ENCODE peak calls at places on chromosomes 5 and 9, in ten cellular contexts. K, S, I, E, J, O, Z, U, P and D are unnamed samples.

GRCh38 chr9:120931278-120932085 is 4.9 kb upstream of the TRAF1 start:
- DNase-seq in K (peak; percentile 22), S (no peak), I (no peak), E (no peak), J (no peak), O (no peak), Z (no peak), U (no peak), P (peak; percentile 93), D (no peak)

GRCh38 chr9:75083188-75083976 is 4.6 kb downstream of the NMRK1 start:
- DNase-seq in K (peak; percentile 62), S (peak; percentile 17), I (peak; percentile 55), E (no peak), J (peak; percentile 71), O (peak; percentile 74), Z (no peak), U (no peak), P (no peak), D (no peak)

GRCh38 chr5:132704875-132705274 is 31.1 kb downstream of the IL4 start:
- DNase-seq in K (no peak), S (no peak), I (no peak), E (no peak), J (no peak), O (no peak), Z (no peak), U (no peak), P (no peak), D (no peak)

GRCh38 chr9:123649909-123650308 is 280.0 kb downstream of the DENND1A start:
- DNase-seq in K (no peak), S (no peak), I (no peak), E (no peak), J (no peak), O (no peak), Z (no peak), U (no peak), P (no peak), D (no peak)

GRCh38 chr5:173768267-173768806 is 119.8 kb upstream of the CPEB4 start:
- DNase-seq in K (no peak), S (no peak), I (no peak), E (no peak), J (no peak), O (no peak), Z (no peak), U (no peak), P (no peak), D (no peak)

GRCh38 chr5:63262191-63262981 is 683.8 kb downstream of the LRRC70 start:
- DNase-seq in K (no peak), S (no peak), I (no peak), E (no peak), J (no peak), O (no peak), Z (no peak), U (no peak), P (no peak), D (no peak)

GRCh38 chr9:93061791-93062299 is 3.3 kb downstream of the SUSD3 start:
- DNase-seq in K (peak; percentile 48), S (no peak), I (peak; percentile 59), E (no peak), J (peak; percentile 74), O (peak; percentile 92), Z (no peak), U (no peak), P (peak; percentile 45), D (no peak)

GRCh38 chr5:59069438-59070079 is 486.7 kb downstream of the RAB3C start:
- DNase-seq in K (no peak), S (no peak), I (no peak), E (peak; percentile 82), J (no peak), O (peak; percentile 68), Z (no peak), U (no peak), P (no peak), D (no peak)

GRCh38 chr5:4725594-4725993 is 414.5 kb upstream of the ADAMTS16 start:
- DNase-seq in K (no peak), S (no peak), I (no peak), E (no peak), J (no peak), O (no peak), Z (no peak), U (no peak), P (no peak), D (no peak)

GRCh38 chr5:50744761-50745160 is 78.3 kb downstream of the PARP8 start:
- DNase-seq in K (no peak), S (no peak), I (no peak), E (no peak), J (no peak), O (no peak), Z (no peak), U (no peak), P (peak; percentile 27), D (no peak)

GRCh38 chr5:60826653-60827052 is 17.4 kb downstream of the ELOVL7 start:
- DNase-seq in K (no peak), S (no peak), I (no peak), E (no peak), J (no peak), O (no peak), Z (no peak), U (no peak), P (peak; percentile 60), D (no peak)

GRCh38 chr5:60822285-60822556 is 21.8 kb downstream of the ELOVL7 start:
- DNase-seq in K (no peak), S (no peak), I (no peak), E (no peak), J (no peak), O (no peak), Z (no peak), U (no peak), P (peak; percentile 20), D (no peak)

GRCh38 chr5:60821488-60822284 is 22.4 kb downstream of the ELOVL7 start:
- DNase-seq in K (no peak), S (no peak), I (no peak), E (no peak), J (no peak), O (no peak), Z (no peak), U (no peak), P (no peak), D (no peak)

GRCh38 chr5:60823574-60823973 is 20.5 kb downstream of the ELOVL7 start:
- DNase-seq in K (no peak), S (no peak), I (no peak), E (no peak), J (no peak), O (no peak), Z (no peak), U (no peak), P (no peak), D (no peak)

GRCh38 chr5:60820593-60821487 is 23.2 kb downstream of the ELOVL7 start:
- DNase-seq in K (no peak), S (peak; percentile 17), I (no peak), E (no peak), J (no peak), O (no peak), Z (no peak), U (no peak), P (no peak), D (no peak)
- TF ChIP-seq POLR2A in K (no peak), S (no peak), I (no peak), E (no peak), J (no peak), O (no peak), Z (no peak), U (no peak), P (no peak), D (no peak)

DNA sequence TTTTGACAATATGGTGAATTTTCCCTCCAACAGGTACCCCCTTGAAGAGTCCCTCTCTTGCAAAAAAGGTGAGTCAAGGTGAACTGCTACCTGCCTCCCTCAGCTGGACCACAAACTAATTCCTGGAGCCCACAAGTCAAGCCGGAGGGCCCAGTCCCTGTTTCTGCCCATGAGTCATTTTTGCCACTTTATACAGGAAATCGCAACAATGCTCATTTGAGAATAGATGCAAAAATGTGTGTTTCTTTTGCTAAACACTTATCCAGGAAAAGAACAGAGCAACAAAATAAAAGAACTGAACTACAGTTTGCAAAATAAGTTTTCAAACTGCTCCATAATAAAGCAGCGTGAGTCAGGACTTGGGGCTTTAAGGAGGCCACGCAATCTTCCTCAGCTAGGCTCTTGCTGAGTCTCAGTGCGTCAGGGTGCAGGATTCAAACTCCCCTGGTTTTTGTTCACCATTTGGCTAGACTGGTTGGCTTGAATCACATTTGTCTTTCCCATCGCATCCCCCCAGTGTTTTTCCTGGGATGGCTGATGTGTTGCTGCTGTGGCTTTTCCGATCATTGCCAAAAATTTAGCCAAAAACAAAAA is 102.7 kb downstream of the GOLPH3 start:
- DNase-seq in K (no peak), S (no peak), I (no peak), E (peak; percentile 83), J (no peak), O (no peak), Z (no peak), U (no peak), P (no peak), D (no peak)
- TF ChIP-seq POLR2AphosphoS5 in K (no peak), S (no peak), I (no peak), E (no peak), J (no peak), O (no peak), Z (no peak), U (no peak), P (no peak), D (no peak)

DNA sequence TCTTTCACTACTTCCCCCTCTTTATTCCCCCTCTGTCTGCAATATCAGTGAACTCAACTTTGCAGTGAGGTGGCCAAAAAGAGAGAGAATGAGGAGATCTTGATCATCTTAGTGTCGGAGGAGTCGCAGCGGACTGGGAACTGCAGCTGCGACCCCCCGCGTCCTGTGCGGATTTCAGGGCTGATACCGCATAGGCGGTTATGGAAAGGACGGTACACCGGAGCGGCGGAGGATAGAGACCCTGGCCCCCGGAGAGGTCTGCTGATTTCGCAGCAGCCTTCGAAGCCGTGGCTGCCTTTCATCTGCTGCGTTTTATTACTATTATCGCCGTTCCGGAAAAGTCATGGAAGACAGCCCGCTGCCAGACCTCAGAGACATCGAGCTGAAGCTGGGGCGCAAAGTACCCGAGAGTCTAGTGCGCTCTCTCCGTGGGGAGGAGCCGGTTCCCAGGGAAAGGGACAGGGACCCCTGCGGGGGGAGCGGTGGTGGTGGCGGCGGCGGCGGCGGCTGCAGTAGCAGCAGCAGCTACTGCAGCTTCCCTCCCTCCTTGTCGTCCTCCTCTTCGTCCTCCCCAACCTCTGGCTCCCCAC is 648 bp downstream of the LURAP1L start:
- DNase-seq in K (no peak), S (peak; percentile 3), I (peak; percentile 64), E (peak; percentile 67), J (peak; percentile 19), O (no peak), Z (peak; percentile 56), U (no peak), P (no peak), D (no peak)
- TF ChIP-seq EP300 in K (no peak), S (no peak), I (no peak), E (no peak), J (no peak), O (no peak), Z (no peak), U (no peak), P (no peak), D (no peak)

DNA sequence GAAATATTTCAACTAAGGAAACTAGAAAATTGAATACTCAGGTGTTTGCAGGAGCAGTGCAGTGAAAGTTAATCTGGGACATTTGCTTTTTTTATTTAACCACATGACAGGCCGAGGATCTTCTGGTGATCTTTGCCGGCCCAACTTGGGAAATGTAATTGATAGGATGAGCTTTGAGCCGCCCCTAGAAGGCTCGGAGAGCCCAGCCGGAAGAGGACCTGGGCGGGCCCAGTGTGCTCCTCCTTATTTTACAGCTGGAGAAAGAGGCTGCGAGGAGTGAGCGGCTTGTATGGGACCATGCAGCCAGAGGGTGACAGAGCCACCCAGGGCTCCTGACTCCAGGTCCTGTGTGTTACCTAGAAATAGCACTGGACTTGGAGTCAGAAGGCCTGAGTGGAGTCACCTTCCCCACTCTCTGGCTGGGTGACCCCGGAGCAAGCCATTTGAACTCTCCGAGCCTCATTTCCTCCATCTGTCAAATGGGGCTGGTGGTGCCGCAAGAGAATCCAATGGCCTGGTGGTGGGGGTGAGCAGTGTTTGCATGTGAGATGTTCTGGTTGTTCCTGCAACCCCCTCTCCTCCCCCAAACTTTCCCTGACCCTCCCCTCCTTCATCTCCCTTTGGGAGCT is 2.5 kb downstream of the PPARGC1B start:
- DNase-seq in K (no peak), S (peak; percentile 59), I (no peak), E (peak; percentile 90), J (peak; percentile 78), O (peak; percentile 32), Z (no peak), U (no peak), P (no peak), D (no peak)
- TF ChIP-seq POLR2A in K (no peak), S (no peak), I (no peak), E (peak; percentile 16), J (no peak), O (no peak), Z (no peak), U (no peak), P (no peak), D (no peak)